ENCODE peak calls at places on chromosomes 16 and 17, in ten cellular contexts. Q is CD8-positive, alpha-beta T cell; X is brain microvascular endothelial cell; A is skeletal muscle cell; M is NCI-H1694 treated with DMSO at 0.1 percent for 48 hours; S is endothelial cell; I is HTR-8/SVneo; K is CD4-positive, CD25-positive, alpha-beta regulatory T cell; O is LoVo; G is left cardiac atrium. V is an unnamed sample.

GRCh38 chr16:23469814-23470213 is 16.8 kb upstream of the COG7 start:
- DNase-seq in Q (no peak), X (no peak), A (no peak), M (no peak), S (no peak), I (no peak), K (no peak), O (peak; percentile 24), G (no peak), V (peak; percentile 82)

GRCh38 chr17:78781339-78782304 is at the start of gene CYTH1:
- DNase-seq in Q (peak; percentile 71), X (no peak), A (no peak), M (no peak), S (peak; percentile 58), I (peak; percentile 33), K (peak; percentile 51), O (peak; percentile 7), G (peak; percentile 67), V (no peak)

GRCh38 chr16:2236362-2237075 is at the start of gene DNASE1L2:
- DNase-seq in Q (no peak), X (no peak), A (no peak), M (no peak), S (peak; percentile 48), I (no peak), K (no peak), O (no peak), G (peak; percentile 55), V (peak; percentile 49)

GRCh38 chr17:14768923-14769322 is 468.0 kb downstream of the HS3ST3B1 start:
- DNase-seq in Q (peak; percentile 7), X (no peak), A (no peak), M (no peak), S (no peak), I (no peak), K (no peak), O (no peak), G (no peak), V (no peak)

GRCh38 chr17:66690166-66690565 is 144.8 kb upstream of the CACNG5 start:
- DNase-seq in Q (peak; percentile 15), X (no peak), A (no peak), M (no peak), S (no peak), I (no peak), K (no peak), O (no peak), G (no peak), V (no peak)

GRCh38 chr16:89720520-89720858 is 209 bp downstream of the VPS9D1 start:
- DNase-seq in Q (no peak), X (no peak), A (no peak), M (no peak), S (peak; percentile 55), I (peak; percentile 25), K (no peak), O (peak; percentile 37), G (peak; percentile 55), V (no peak)

GRCh38 chr17:83200231-83200699 is 120.9 kb downstream of the METRNL start:
- DNase-seq in Q (peak; percentile 70), X (peak; percentile 92), A (no peak), M (no peak), S (peak; percentile 1), I (no peak), K (peak; percentile 24), O (no peak), G (peak; percentile 82), V (no peak)

GRCh38 chr17:57906910-57907309 is 48.3 kb downstream of the CUEDC1 start:
- DNase-seq in Q (no peak), X (no peak), A (no peak), M (no peak), S (no peak), I (no peak), K (no peak), O (no peak), G (no peak), V (no peak)

GRCh38 chr17:74690409-74690825 is 22.3 kb downstream of the CD300LF start:
- DNase-seq in Q (no peak), X (no peak), A (no peak), M (no peak), S (no peak), I (no peak), K (no peak), O (no peak), G (peak; percentile 27), V (no peak)

GRCh38 chr17:72618018-72618509 is 474.4 kb downstream of the SLC39A11 start:
- DNase-seq in Q (no peak), X (no peak), A (no peak), M (no peak), S (no peak), I (no peak), K (peak; percentile 42), O (peak; percentile 92), G (peak; percentile 27), V (no peak)

GRCh38 chr16:89095401-89095974 is 1.8 kb downstream of the ACSF3 start:
- DNase-seq in Q (no peak), X (no peak), A (no peak), M (no peak), S (no peak), I (no peak), K (peak; percentile 39), O (no peak), G (no peak), V (no peak)

GRCh38 chr17:30336369-30337171 is 2.7 kb upstream of the TMIGD1 start:
- DNase-seq in Q (peak; percentile 71), X (peak; percentile 56), A (no peak), M (peak; percentile 96), S (peak; percentile 20), I (peak; percentile 44), K (peak; percentile 74), O (peak; percentile 82), G (no peak), V (peak; percentile 30)

GRCh38 chr17:29124931-29125270 is 55.3 kb downstream of the MYO18A start:
- DNase-seq in Q (no peak), X (no peak), A (no peak), M (no peak), S (no peak), I (no peak), K (no peak), O (peak; percentile 42), G (peak; percentile 55), V (no peak)

GRCh38 chr17:28968269-28968913 is 17.1 kb upstream of the PHF12 start:
- DNase-seq in Q (no peak), X (no peak), A (no peak), M (no peak), S (no peak), I (no peak), K (no peak), O (no peak), G (no peak), V (no peak)

GRCh38 chr17:72333570-72333969 is 212.8 kb downstream of the SOX9 start:
- DNase-seq in Q (no peak), X (no peak), A (no peak), M (no peak), S (no peak), I (no peak), K (no peak), O (no peak), G (no peak), V (no peak)

GRCh38 chr17:49603238-49603637 is 27.6 kb downstream of the NXPH3 start:
- DNase-seq in Q (no peak), X (no peak), A (no peak), M (no peak), S (no peak), I (no peak), K (no peak), O (no peak), G (no peak), V (no peak)

GRCh38 chr16:55499951-55500350 is 8.9 kb upstream of the LPCAT2 start:
- DNase-seq in Q (no peak), X (peak; percentile 99), A (peak; percentile 99), M (no peak), S (peak; percentile 40), I (peak; percentile 88), K (peak; percentile 7), O (peak; percentile 19), G (no peak), V (peak; percentile 78)

GRCh38 chr17:142102-142661 is 4.8 kb downstream of the SCGB1C2 start:
- DNase-seq in Q (peak; percentile 35), X (peak; percentile 11), A (no peak), M (no peak), S (peak; percentile 3), I (peak; percentile 38), K (peak; percentile 33), O (no peak), G (peak; percentile 37), V (peak; percentile 27)

GRCh38 chr17:40072481-40073346 is 9.9 kb downstream of the THRA start:
- DNase-seq in Q (no peak), X (no peak), A (no peak), M (no peak), S (no peak), I (no peak), K (no peak), O (no peak), G (no peak), V (no peak)

GRCh38 chr17:74919440-74920305 is 3.4 kb downstream of the USH1G start:
- DNase-seq in Q (no peak), X (no peak), A (no peak), M (no peak), S (peak; percentile 40), I (no peak), K (peak; percentile 14), O (no peak), G (no peak), V (no peak)

GRCh38 chr16:12901597-12902436 is at the start of gene SHISA9:
- DNase-seq in Q (no peak), X (no peak), A (no peak), M (no peak), S (peak; percentile 34), I (no peak), K (peak; percentile 24), O (no peak), G (no peak), V (no peak)

GRCh38 chr16:57262841-57263584 is 18.0 kb downstream of the ARL2BP start:
- DNase-seq in Q (no peak), X (no peak), A (no peak), M (no peak), S (no peak), I (no peak), K (no peak), O (no peak), G (peak; percentile 12), V (no peak)

V was measured in RWPE1.